ENCODE peak calls at places on chromosome 14, in six cellular contexts. One of them, this sample, is unnamed.

GRCh38 chr14:56117765-56118610 is at the start of gene PELI2:
- DNase-seq in stomach: peak; percentile 86
- DNase-seq in caudate nucleus: peak; percentile 80
- DNase-seq in fibroblast of mammary gland: peak; percentile 43
- DNase-seq in EL: peak; percentile 65
- DNase-seq in pons: peak; percentile 78
- DNase-seq in this sample: peak; percentile 53

GRCh38 chr14:65016461-65016860 is 29.8 kb downstream of the FNTB start:
- DNase-seq in stomach: no peak
- DNase-seq in caudate nucleus: no peak
- DNase-seq in fibroblast of mammary gland: no peak
- DNase-seq in EL: no peak
- DNase-seq in pons: peak; percentile 93
- DNase-seq in this sample: no peak

GRCh38 chr14:24058951-24059475 is 7.2 kb downstream of the CARMIL3 start:
- DNase-seq in stomach: no peak
- DNase-seq in caudate nucleus: no peak
- DNase-seq in fibroblast of mammary gland: no peak
- DNase-seq in EL: no peak
- DNase-seq in pons: no peak
- DNase-seq in this sample: no peak

GRCh38 chr14:75273272-75274044 is 5.2 kb upstream of the FOS start:
- DNase-seq in stomach: no peak
- DNase-seq in caudate nucleus: no peak
- DNase-seq in fibroblast of mammary gland: peak; percentile 95
- DNase-seq in EL: peak; percentile 48
- DNase-seq in pons: no peak
- DNase-seq in this sample: peak; percentile 95

GRCh38 chr14:101705733-101706508 is 55.6 kb upstream of the PPP2R5C start:
- DNase-seq in stomach: peak; percentile 57
- DNase-seq in caudate nucleus: no peak
- DNase-seq in fibroblast of mammary gland: no peak
- DNase-seq in EL: peak; percentile 25
- DNase-seq in pons: peak; percentile 8
- DNase-seq in this sample: peak; percentile 34

GRCh38 chr14:103315368-103315911 is 18.6 kb upstream of the EIF5 start:
- DNase-seq in stomach: no peak
- DNase-seq in caudate nucleus: no peak
- DNase-seq in fibroblast of mammary gland: peak; percentile 54
- DNase-seq in EL: peak; percentile 47
- DNase-seq in pons: no peak
- DNase-seq in this sample: peak; percentile 85

GRCh38 chr14:37720131-37720530 is 124.7 kb downstream of the TTC6 start:
- DNase-seq in stomach: no peak
- DNase-seq in caudate nucleus: no peak
- DNase-seq in fibroblast of mammary gland: no peak
- DNase-seq in EL: no peak
- DNase-seq in pons: no peak
- DNase-seq in this sample: no peak

GRCh38 chr14:28406181-28406580 is 360.4 kb upstream of the FOXG1 start:
- DNase-seq in stomach: no peak
- DNase-seq in caudate nucleus: no peak
- DNase-seq in fibroblast of mammary gland: peak; percentile 34
- DNase-seq in EL: no peak
- DNase-seq in pons: no peak
- DNase-seq in this sample: no peak

GRCh38 chr14:84961637-84962036 is 568.3 kb upstream of the FLRT2 start:
- DNase-seq in stomach: no peak
- DNase-seq in caudate nucleus: no peak
- DNase-seq in fibroblast of mammary gland: no peak
- DNase-seq in EL: no peak
- DNase-seq in pons: peak; percentile 65
- DNase-seq in this sample: no peak

GRCh38 chr14:103385994-103386491 is 828 bp downstream of the MARK3 start:
- DNase-seq in stomach: peak; percentile 35
- DNase-seq in caudate nucleus: peak; percentile 42
- DNase-seq in fibroblast of mammary gland: peak; percentile 45
- DNase-seq in EL: peak; percentile 32
- DNase-seq in pons: no peak
- DNase-seq in this sample: peak; percentile 48

GRCh38 chr14:100898935-100899840 is 4.3 kb downstream of the RTL1 start:
- DNase-seq in stomach: no peak
- DNase-seq in caudate nucleus: no peak
- DNase-seq in fibroblast of mammary gland: no peak
- DNase-seq in EL: no peak
- DNase-seq in pons: no peak
- DNase-seq in this sample: no peak

GRCh38 chr14:76909266-76909665 is 83.1 kb downstream of the LRRC74A start:
- DNase-seq in stomach: no peak
- DNase-seq in caudate nucleus: no peak
- DNase-seq in fibroblast of mammary gland: no peak
- DNase-seq in EL: no peak
- DNase-seq in pons: no peak
- DNase-seq in this sample: no peak

GRCh38 chr14:45947785-45948184 is 694.8 kb upstream of the MIS18BP1 start:
- DNase-seq in stomach: no peak
- DNase-seq in caudate nucleus: no peak
- DNase-seq in fibroblast of mammary gland: no peak
- DNase-seq in EL: no peak
- DNase-seq in pons: no peak
- DNase-seq in this sample: no peak

GRCh38 chr14:79418649-79419415 is 792.5 kb downstream of the DIO2 start:
- DNase-seq in stomach: no peak
- DNase-seq in caudate nucleus: no peak
- DNase-seq in fibroblast of mammary gland: no peak
- DNase-seq in EL: no peak
- DNase-seq in pons: no peak
- DNase-seq in this sample: no peak

GRCh38 chr14:100692859-100693558 is 33.7 kb upstream of the DLK1 start:
- DNase-seq in stomach: no peak
- DNase-seq in caudate nucleus: no peak
- DNase-seq in fibroblast of mammary gland: peak; percentile 92
- DNase-seq in EL: peak; percentile 97
- DNase-seq in pons: no peak
- DNase-seq in this sample: peak; percentile 83

GRCh38 chr14:54502602-54503001 is 7.1 kb upstream of the CGRRF1 start:
- DNase-seq in stomach: no peak
- DNase-seq in caudate nucleus: no peak
- DNase-seq in fibroblast of mammary gland: no peak
- DNase-seq in EL: no peak
- DNase-seq in pons: peak; percentile 42
- DNase-seq in this sample: peak; percentile 60

GRCh38 chr14:72810201-72810600 is 83.7 kb downstream of the DPF3 start:
- DNase-seq in stomach: no peak
- DNase-seq in caudate nucleus: no peak
- DNase-seq in fibroblast of mammary gland: no peak
- DNase-seq in EL: no peak
- DNase-seq in pons: no peak
- DNase-seq in this sample: no peak

GRCh38 chr14:95261616-95262510 is 57.8 kb downstream of the CLMN start:
- DNase-seq in stomach: no peak
- DNase-seq in caudate nucleus: no peak
- DNase-seq in fibroblast of mammary gland: no peak
- DNase-seq in EL: no peak
- DNase-seq in pons: no peak
- DNase-seq in this sample: no peak

GRCh38 chr14:70888681-70889175 is 18.5 kb upstream of the PCNX1 start:
- DNase-seq in stomach: no peak
- DNase-seq in caudate nucleus: no peak
- DNase-seq in fibroblast of mammary gland: peak; percentile 87
- DNase-seq in EL: peak; percentile 76
- DNase-seq in pons: no peak
- DNase-seq in this sample: peak; percentile 83

GRCh38 chr14:66434464-66434863 is 51.7 kb upstream of the CCDC196 start:
- DNase-seq in stomach: no peak
- DNase-seq in caudate nucleus: no peak
- DNase-seq in fibroblast of mammary gland: no peak
- DNase-seq in EL: no peak
- DNase-seq in pons: no peak
- DNase-seq in this sample: no peak

GRCh38 chr14:78403278-78403815 is 233.2 kb downstream of the NRXN3 start:
- DNase-seq in stomach: no peak
- DNase-seq in caudate nucleus: peak; percentile 5
- DNase-seq in fibroblast of mammary gland: peak; percentile 96
- DNase-seq in EL: peak; percentile 8
- DNase-seq in pons: no peak
- DNase-seq in this sample: peak; percentile 27

GRCh38 chr14:76413962-76414665 is 38.2 kb downstream of the ESRRB start:
- DNase-seq in stomach: no peak
- DNase-seq in caudate nucleus: no peak
- DNase-seq in fibroblast of mammary gland: no peak
- DNase-seq in EL: no peak
- DNase-seq in pons: no peak
- DNase-seq in this sample: no peak

GRCh38 chr14:103724116-103724515 is 8.5 kb downstream of the ZFYVE21 start:
- DNase-seq in stomach: peak; percentile 79
- DNase-seq in caudate nucleus: no peak
- DNase-seq in fibroblast of mammary gland: peak; percentile 64
- DNase-seq in EL: no peak
- DNase-seq in pons: no peak
- DNase-seq in this sample: peak; percentile 91

GRCh38 chr14:22491683-22492483 is 97.1 kb downstream of the DAD1 start:
- DNase-seq in stomach: no peak
- DNase-seq in caudate nucleus: no peak
- DNase-seq in fibroblast of mammary gland: no peak
- DNase-seq in EL: no peak
- DNase-seq in pons: no peak
- DNase-seq in this sample: no peak

GRCh38 chr14:72651715-72652114 is 242.2 kb downstream of the DPF3 start:
- DNase-seq in stomach: no peak
- DNase-seq in caudate nucleus: no peak
- DNase-seq in fibroblast of mammary gland: no peak
- DNase-seq in EL: no peak
- DNase-seq in pons: peak; percentile 26
- DNase-seq in this sample: no peak

GRCh38 chr14:101827286-101827685 is 65.8 kb downstream of the PPP2R5C start:
- DNase-seq in stomach: no peak
- DNase-seq in caudate nucleus: no peak
- DNase-seq in fibroblast of mammary gland: peak; percentile 16
- DNase-seq in EL: peak; percentile 13
- DNase-seq in pons: no peak
- DNase-seq in this sample: peak; percentile 71

GRCh38 chr14:36625014-36625413 is 36.6 kb upstream of the PAX9 start:
- DNase-seq in stomach: no peak
- DNase-seq in caudate nucleus: no peak
- DNase-seq in fibroblast of mammary gland: no peak
- DNase-seq in EL: no peak
- DNase-seq in pons: no peak
- DNase-seq in this sample: no peak

GRCh38 chr14:104870368-104871144 is 5.5 kb downstream of the CEP170B start:
- DNase-seq in stomach: peak; percentile 44
- DNase-seq in caudate nucleus: no peak
- DNase-seq in fibroblast of mammary gland: no peak
- DNase-seq in EL: no peak
- DNase-seq in pons: no peak
- DNase-seq in this sample: no peak

GRCh38 chr14:90796319-90796718 is 19.9 kb downstream of the TTC7B start:
- DNase-seq in stomach: no peak
- DNase-seq in caudate nucleus: no peak
- DNase-seq in fibroblast of mammary gland: no peak
- DNase-seq in EL: no peak
- DNase-seq in pons: peak; percentile 75
- DNase-seq in this sample: no peak

GRCh38 chr14:106346534-106347290 is 820.3 kb downstream of the TMEM121 start:
- DNase-seq in stomach: no peak
- DNase-seq in caudate nucleus: no peak
- DNase-seq in fibroblast of mammary gland: no peak
- DNase-seq in EL: no peak
- DNase-seq in pons: no peak
- DNase-seq in this sample: no peak

GRCh38 chr14:85528080-85528881 is 1.7 kb upstream of the FLRT2 start:
- DNase-seq in stomach: peak; percentile 35
- DNase-seq in caudate nucleus: peak; percentile 9
- DNase-seq in fibroblast of mammary gland: peak; percentile 92
- DNase-seq in EL: peak; percentile 84
- DNase-seq in pons: peak; percentile 73
- DNase-seq in this sample: peak; percentile 92

GRCh38 chr14:20848955-20849570 is 42.1 kb upstream of the RNASE3 start:
- DNase-seq in stomach: peak; percentile 35
- DNase-seq in caudate nucleus: peak; percentile 30
- DNase-seq in fibroblast of mammary gland: no peak
- DNase-seq in EL: no peak
- DNase-seq in pons: peak; percentile 71
- DNase-seq in this sample: no peak

GRCh38 chr14:31990959-31991541 is 86.1 kb upstream of the ARHGAP5 start:
- DNase-seq in stomach: no peak
- DNase-seq in caudate nucleus: no peak
- DNase-seq in fibroblast of mammary gland: peak; percentile 70
- DNase-seq in EL: peak; percentile 15
- DNase-seq in pons: peak; percentile 70
- DNase-seq in this sample: peak; percentile 88

GRCh38 chr14:59964251-59965007 is 44.5 kb downstream of the LRRC9 start:
- DNase-seq in stomach: no peak
- DNase-seq in caudate nucleus: no peak
- DNase-seq in fibroblast of mammary gland: peak; percentile 22
- DNase-seq in EL: peak; percentile 6
- DNase-seq in pons: no peak
- DNase-seq in this sample: peak; percentile 42

GRCh38 chr14:104475256-104475655 is 104.3 kb upstream of the C14orf180 start:
- DNase-seq in stomach: no peak
- DNase-seq in caudate nucleus: no peak
- DNase-seq in fibroblast of mammary gland: no peak
- DNase-seq in EL: no peak
- DNase-seq in pons: no peak
- DNase-seq in this sample: no peak

GRCh38 chr14:104830781-104831180 is 29.9 kb downstream of the ZBTB42 start:
- DNase-seq in stomach: no peak
- DNase-seq in caudate nucleus: no peak
- DNase-seq in fibroblast of mammary gland: no peak
- DNase-seq in EL: no peak
- DNase-seq in pons: no peak
- DNase-seq in this sample: no peak

GRCh38 chr14:32050839-32051238 is 26.3 kb upstream of the ARHGAP5 start:
- DNase-seq in stomach: no peak
- DNase-seq in caudate nucleus: no peak
- DNase-seq in fibroblast of mammary gland: no peak
- DNase-seq in EL: no peak
- DNase-seq in pons: no peak
- DNase-seq in this sample: no peak

GRCh38 chr14:59332727-59333126 is 132.5 kb downstream of the GPR135 start:
- DNase-seq in stomach: no peak
- DNase-seq in caudate nucleus: no peak
- DNase-seq in fibroblast of mammary gland: peak; percentile 89
- DNase-seq in EL: peak; percentile 82
- DNase-seq in pons: no peak
- DNase-seq in this sample: peak; percentile 86

GRCh38 chr14:69580009-69580577 is 5.4 kb upstream of the CCDC177 start:
- DNase-seq in stomach: peak; percentile 30
- DNase-seq in caudate nucleus: no peak
- DNase-seq in fibroblast of mammary gland: peak; percentile 100
- DNase-seq in EL: peak; percentile 39
- DNase-seq in pons: no peak
- DNase-seq in this sample: peak; percentile 100